ENCODE peak calls at places on chromosomes 11 and 22, in eight cellular contexts. K, V, N, P, J, D, Z and W are unnamed samples.

GRCh38 chr11:116601734-116602636 is 170.8 kb downstream of the BUD13 start:
- DNase-seq in V (no peak), P (peak), K (no peak), Z (no peak), D (no peak), J (peak), N (no peak), W (peak)

GRCh38 chr11:132913886-132914285 is 618.4 kb downstream of the OPCML start:
- DNase-seq in J (no peak), N (no peak), V (no peak), D (no peak), P (no peak), K (no peak), Z (no peak), W (no peak)

GRCh38 chr11:69841859-69842698 is 22.9 kb upstream of the FGF3 start:
- DNase-seq in D (no peak), J (peak), P (no peak), V (no peak), K (no peak), N (peak), Z (peak), W (peak)

GRCh38 chr11:66183581-66184048 is 84.8 kb upstream of the RAB1B start:
- DNase-seq in K (no peak), D (no peak), V (no peak), Z (peak), P (no peak), N (peak), J (peak), W (no peak)

GRCh38 chr11:103525069-103525468 is 415.8 kb downstream of the DYNC2H1 start:
- DNase-seq in V (no peak), D (no peak), K (peak), N (no peak), P (peak), J (peak), Z (no peak), W (peak)

GRCh38 chr11:79419120-79419519 is 21.7 kb downstream of the TENM4 start:
- DNase-seq in P (peak), K (peak), V (no peak), N (no peak), D (no peak), J (peak), Z (no peak), W (no peak)

GRCh38 chr11:43489869-43490465 is 131.2 kb downstream of the TTC17 start:
- DNase-seq in N (no peak), P (no peak), D (no peak), K (no peak), V (no peak), Z (no peak), J (no peak), W (no peak)

GRCh38 chr11:8095356-8095755 is 14.3 kb downstream of the TUB start:
- DNase-seq in P (no peak), J (no peak), N (no peak), Z (no peak), D (peak), K (no peak), V (no peak), W (no peak)

GRCh38 chr11:70383664-70384395 is 14.5 kb upstream of the CTTN start:
- DNase-seq in V (no peak), D (no peak), J (no peak), Z (no peak), N (no peak), P (no peak), K (no peak), W (no peak)

GRCh38 chr11:65429724-65430405 is 7.3 kb downstream of the NEAT1 start:
- DNase-seq in Z (peak), N (peak), J (peak), D (peak), V (peak), K (no peak), P (peak), W (peak)

GRCh38 chr22:37353839-37354238 is 71.5 kb downstream of the CYTH4 start:
- DNase-seq in N (no peak), K (no peak), D (no peak), Z (no peak), V (no peak), P (peak), J (no peak), W (no peak)

GRCh38 chr11:130400793-130401483 is 27.5 kb downstream of the ADAMTS8 start:
- DNase-seq in K (peak), Z (no peak), J (peak), P (peak), V (no peak), D (peak), N (no peak), W (peak)

GRCh38 chr22:39437836-39438704 is 18.7 kb upstream of the MGAT3 start:
- DNase-seq in V (no peak), D (no peak), P (no peak), J (no peak), Z (peak), N (peak), K (no peak), W (no peak)
- H3K4me3 ChIP-seq in V (peak), D (no peak), P (no peak), J (no peak), Z (peak), N (peak), K (no peak), W (no peak)

GRCh38 chr22:30356392-30357230 is at the start of the genes CCDC157 and SF3A1:
- DNase-seq in J (peak), V (peak), N (peak), P (peak), K (peak), Z (peak), D (peak), W (peak)
- TF ChIP-seq CTCF in J (no peak), V (no peak), N (no peak), P (no peak), K (no peak), Z (no peak), D (peak), W (no peak)

DNA sequence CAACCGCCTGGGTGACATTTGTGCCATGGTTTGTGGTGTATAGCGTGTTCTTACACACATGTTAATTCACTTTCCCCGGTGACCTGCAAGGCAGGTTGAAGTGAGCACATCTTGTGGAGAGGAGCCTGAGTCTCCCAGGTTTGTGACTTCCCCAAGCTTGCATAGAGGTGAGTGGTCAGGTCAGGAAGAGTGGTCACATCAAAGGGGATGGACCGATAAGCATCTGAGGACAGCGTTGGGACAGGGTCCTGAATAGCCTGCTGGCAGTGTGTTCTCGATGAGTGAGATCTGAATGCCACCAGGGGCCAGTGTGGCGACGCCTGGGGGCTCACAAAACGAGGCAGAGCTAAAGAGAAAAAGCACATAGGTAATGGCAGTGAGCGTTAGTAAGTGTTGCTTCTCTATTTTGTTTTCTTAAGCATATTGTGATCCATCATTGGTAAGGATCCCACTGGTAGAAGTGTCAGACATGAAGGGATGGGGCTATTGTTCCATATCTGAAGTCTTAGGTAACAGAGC is 154.6 kb downstream of the GRIK4 start:
- DNase-seq in N (peak), P (no peak), Z (peak), J (no peak), D (no peak), V (no peak), K (no peak), W (no peak)
- H3K4me3 ChIP-seq in N (no peak), P (no peak), Z (no peak), J (no peak), D (no peak), V (no peak), K (no peak), W (no peak)

GRCh38 chr11:88179141-88179540 is 3.9 kb upstream of the RAB38 start:
- DNase-seq in J (peak), P (peak), V (no peak), Z (peak), N (no peak), D (no peak), K (no peak), W (no peak)

GRCh38 chr11:88178211-88178610 is 3.0 kb upstream of the RAB38 start:
- DNase-seq in N (no peak), V (no peak), K (no peak), Z (peak), J (peak), D (peak), P (peak), W (peak)

GRCh38 chr11:88183233-88183632 is 8.0 kb upstream of the RAB38 start:
- DNase-seq in D (no peak), J (no peak), Z (no peak), P (no peak), K (no peak), V (no peak), N (no peak), W (no peak)

GRCh38 chr11:88181776-88182175 is 6.5 kb upstream of the RAB38 start:
- DNase-seq in V (no peak), Z (no peak), J (no peak), D (no peak), P (no peak), K (no peak), N (no peak), W (no peak)

DNA sequence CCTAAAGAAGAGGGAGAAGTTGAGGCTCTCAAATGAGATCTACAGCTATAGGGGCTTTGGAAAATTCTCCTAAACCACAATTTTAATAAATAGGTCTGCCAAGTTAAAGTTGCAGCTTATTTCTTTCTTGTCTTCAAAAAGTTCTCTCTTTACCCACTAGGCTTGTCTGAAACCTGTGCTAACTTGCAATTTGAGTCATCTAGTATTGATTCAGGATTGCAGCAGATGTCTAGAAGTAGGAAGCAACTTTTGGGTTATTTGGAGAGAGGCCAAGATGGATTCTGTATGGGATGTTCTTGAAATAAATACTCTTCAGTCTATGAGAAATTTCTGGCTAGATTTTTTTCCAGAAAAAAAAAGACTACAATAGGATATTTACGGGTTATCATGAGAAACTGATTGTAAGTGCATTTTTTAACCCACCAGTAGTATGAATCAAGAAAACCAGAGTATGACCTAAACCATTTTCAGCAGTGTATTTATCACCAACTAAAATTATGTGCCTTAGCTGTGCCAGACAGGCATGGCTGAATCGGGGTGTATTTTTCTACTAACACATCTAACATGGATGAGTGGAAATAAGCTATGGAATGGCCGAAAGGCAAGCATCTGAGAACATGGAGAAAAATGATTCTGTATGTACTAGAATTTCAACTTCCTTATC is 4.9 kb upstream of the RAB38 start:
- DNase-seq in Z (peak), V (no peak), P (peak), J (peak), K (no peak), N (no peak), D (no peak), W (peak)
- TF ChIP-seq CTCF in Z (peak), V (no peak), P (peak), J (peak), K (no peak), N (no peak), D (no peak), W (no peak)

DNA sequence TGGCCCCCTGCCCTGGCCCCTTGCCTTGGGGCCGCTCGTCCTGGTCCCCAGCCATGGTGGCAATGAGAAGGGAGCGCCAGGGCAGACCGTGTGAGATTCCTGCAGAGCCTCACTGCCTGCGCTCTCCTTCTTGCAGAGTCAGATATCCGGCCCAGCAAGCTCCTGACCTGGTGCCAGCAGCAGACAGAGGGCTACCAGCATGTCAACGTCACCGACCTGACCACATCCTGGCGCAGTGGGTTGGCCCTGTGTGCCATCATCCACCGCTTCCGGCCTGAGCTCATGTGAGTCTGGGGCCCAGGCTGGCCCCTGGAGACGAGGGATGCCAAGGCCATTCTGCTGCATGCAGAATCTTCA is 114.1 kb downstream of the MICAL2 start:
- DNase-seq in J (peak), D (peak), P (peak), V (peak), K (no peak), Z (peak), N (no peak), W (peak)
- H3K4me3 ChIP-seq in J (no peak), D (no peak), P (no peak), V (no peak), K (no peak), Z (peak), N (no peak), W (no peak)

GRCh38 chr11:844693-845644 is 2.3 kb downstream of the TSPAN4 start:
- DNase-seq in D (peak), J (peak), P (peak), Z (no peak), V (peak), K (peak), N (peak), W (peak)
- TF ChIP-seq CTCF in D (no peak), J (no peak), P (no peak), Z (no peak), V (no peak), K (no peak), N (no peak), W (no peak)

DNA sequence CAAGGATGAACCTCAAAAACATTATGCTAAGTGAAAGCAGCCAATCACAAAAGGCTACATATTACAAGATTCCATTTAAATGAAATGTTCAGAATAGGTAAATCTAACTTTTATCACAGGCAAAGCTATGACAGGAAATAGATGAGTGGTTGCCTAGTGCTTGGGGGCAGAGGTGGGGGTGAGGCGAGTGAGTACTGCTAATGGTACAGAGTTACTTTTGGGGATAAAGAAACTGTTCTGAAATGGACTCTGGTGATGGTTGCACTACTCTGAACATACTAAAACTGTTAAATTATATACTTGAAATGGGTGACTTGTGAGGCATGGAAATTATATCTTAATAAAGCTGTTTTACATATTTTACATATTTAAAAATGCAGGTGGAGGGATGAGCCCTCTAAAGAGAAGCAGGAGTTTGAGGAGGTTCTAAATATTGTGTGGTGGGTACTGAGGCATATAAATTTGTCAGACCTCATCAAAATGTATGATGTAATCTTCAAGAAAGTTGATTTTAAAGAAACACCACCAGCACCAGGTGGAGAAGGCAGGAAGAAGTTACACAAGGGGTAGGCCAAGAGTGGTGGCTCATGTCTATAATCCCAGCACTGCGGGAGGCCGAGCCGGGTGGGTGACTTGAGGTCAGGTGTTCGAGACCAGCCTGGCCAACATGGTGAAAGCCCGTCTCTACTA is 3.6 kb downstream of the SLC43A1 start:
- DNase-seq in Z (no peak), V (no peak), P (no peak), K (no peak), N (peak), D (no peak), J (no peak), W (no peak)
- H3K4me3 ChIP-seq in Z (no peak), V (no peak), P (no peak), K (no peak), N (peak), D (no peak), J (no peak), W (no peak)

GRCh38 chr11:115527534-115528125 is 23.4 kb upstream of the CADM1 start:
- DNase-seq in Z (no peak), D (no peak), J (no peak), P (no peak), N (no peak), V (no peak), K (no peak), W (no peak)

GRCh38 chr11:115535781-115536180 is 31.6 kb upstream of the CADM1 start:
- DNase-seq in N (no peak), K (no peak), J (no peak), D (no peak), V (no peak), Z (no peak), P (no peak), W (no peak)

GRCh38 chr11:115525600-115526006 is 21.4 kb upstream of the CADM1 start:
- DNase-seq in P (no peak), D (no peak), Z (no peak), V (no peak), J (no peak), N (no peak), K (no peak), W (no peak)

GRCh38 chr11:115528217-115528616 is 24.0 kb upstream of the CADM1 start:
- DNase-seq in J (no peak), P (no peak), D (peak), V (peak), K (no peak), N (no peak), Z (no peak), W (no peak)

GRCh38 chr11:115530752-115531151 is 26.5 kb upstream of the CADM1 start:
- DNase-seq in P (no peak), J (no peak), N (peak), K (no peak), D (peak), V (no peak), Z (peak), W (no peak)
- TF ChIP-seq CTCF in P (no peak), J (no peak), N (peak), K (no peak), D (no peak), V (no peak), Z (peak), W (no peak)